ENCODE peak calls at places on chromosomes 11 and 22, in six cellular contexts. C is WTC11, X is HFFc6, F is Panc1, O is dorsolateral prefrontal cortex, B is astrocyte. E is an unnamed sample.
A peak's percentile ranks its signal among the peaks of the same experiment; 100 is the strongest.

GRCh38 chr11:2120359-2121100 is 18.7 kb downstream of the IGF2 start:
- DNase-seq in C (no peak), X (no peak), F (no peak), O (peak; percentile 30), B (no peak), E (no peak)

GRCh38 chr11:63590024-63590788 is 24.0 kb downstream of the PLAAT3 start:
- DNase-seq in C (no peak), X (no peak), F (no peak), O (no peak), B (no peak), E (no peak)

GRCh38 chr22:26783886-26784285 is 126.5 kb downstream of the MIAT start:
- DNase-seq in C (no peak), X (no peak), F (no peak), O (no peak), B (no peak), E (no peak)

GRCh38 chr11:69115586-69116560 is 39.9 kb upstream of the SMIM38 start:
- DNase-seq in C (no peak), X (no peak), F (no peak), O (no peak), B (peak; percentile 22), E (no peak)

GRCh38 chr11:4038973-4039372 is 55.6 kb upstream of the RRM1 start:
- DNase-seq in C (no peak), X (peak; percentile 29), F (no peak), O (no peak), B (no peak), E (no peak)

GRCh38 chr11:5280582-5281102 is 10.9 kb upstream of the HBE1 start:
- DNase-seq in C (peak; percentile 49), X (peak; percentile 99), F (peak; percentile 100), O (peak; percentile 59), B (peak; percentile 97), E (peak; percentile 51)

GRCh38 chr11:118641463-118642019 is 34.1 kb downstream of the PHLDB1 start:
- DNase-seq in C (no peak), X (no peak), F (no peak), O (no peak), B (no peak), E (no peak)

GRCh38 chr11:44972746-44973435 is 22.2 kb upstream of the TP53I11 start:
- DNase-seq in C (no peak), X (no peak), F (no peak), O (no peak), B (no peak), E (no peak)

GRCh38 chr11:16606784-16607674 is 131.4 kb upstream of the C11orf58 start:
- DNase-seq in C (peak; percentile 51), X (no peak), F (no peak), O (no peak), B (no peak), E (no peak)

GRCh38 chr11:11899401-11899800 is 57.6 kb downstream of the USP47 start:
- DNase-seq in C (no peak), X (no peak), F (no peak), O (no peak), B (no peak), E (no peak)
- TF ChIP-seq CTCF in C (no peak), X (no peak), F (peak; percentile 9), O (no peak), B (no peak), E (no peak)

DNA sequence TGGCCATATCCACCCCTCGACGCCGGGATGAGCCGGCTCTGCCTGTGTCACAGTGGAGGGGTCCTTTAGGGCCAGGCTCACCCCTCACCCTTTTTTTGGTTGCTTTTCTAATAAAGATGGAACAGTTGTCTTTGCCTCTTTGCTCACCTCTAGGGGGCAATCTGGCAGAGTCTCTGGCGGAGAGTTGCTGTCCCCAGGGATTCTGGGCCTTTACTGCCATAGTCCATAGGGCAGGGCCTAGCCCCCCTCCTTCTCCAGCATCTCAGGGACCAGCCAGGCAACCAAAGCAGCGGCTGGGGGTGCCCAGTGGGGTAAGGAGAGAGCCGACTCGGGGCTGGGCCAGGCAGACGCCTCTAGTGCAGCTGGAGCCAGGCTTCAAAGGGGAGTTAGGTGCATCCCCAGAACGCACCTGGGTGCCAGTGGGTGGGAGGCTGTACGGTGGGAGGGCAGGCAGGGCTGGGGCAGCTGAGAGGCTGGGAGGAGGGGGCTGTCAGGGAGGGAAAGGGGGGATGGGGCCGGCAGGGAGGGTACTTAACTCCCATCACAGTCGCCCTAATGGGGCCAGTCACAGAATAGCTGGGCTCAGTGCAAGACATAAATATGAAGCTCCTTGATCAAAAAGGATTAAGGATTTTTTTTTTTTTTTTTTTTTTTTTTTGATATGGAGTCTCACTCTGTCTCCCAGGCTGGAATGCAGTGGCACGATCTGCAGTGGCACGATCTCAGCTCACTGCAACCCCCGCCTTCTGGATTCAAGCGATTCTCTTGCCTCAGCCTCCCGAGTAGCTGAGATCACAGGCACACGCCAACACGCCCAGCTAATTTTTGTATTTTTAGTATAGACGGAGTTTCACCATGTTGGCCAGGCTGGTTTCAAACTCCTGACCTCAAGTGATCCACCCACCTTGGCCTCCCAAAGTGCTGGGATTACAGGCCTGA is 2.5 kb upstream of the SUSD2 start:
- DNase-seq in C (peak; percentile 58), X (no peak), F (no peak), O (peak; percentile 59), B (no peak), E (no peak)
- TF ChIP-seq CTCF in C (peak; percentile 19), X (peak; percentile 70), F (peak; percentile 66), O (peak; percentile 17), B (peak; percentile 29), E (no peak)

GRCh38 chr11:47131136-47131535 is 45.5 kb downstream of the ARFGAP2 start:
- DNase-seq in C (no peak), X (no peak), F (no peak), O (no peak), B (no peak), E (peak; percentile 46)
- TF ChIP-seq CTCF in C (no peak), X (no peak), F (no peak), O (no peak), B (no peak), E (no peak)

GRCh38 chr11:117437791-117438130 is 110.1 kb downstream of the CEP164 start:
- DNase-seq in C (no peak), X (no peak), F (no peak), O (no peak), B (no peak), E (no peak)
- TF ChIP-seq CTCF in C (no peak), X (no peak), F (no peak), O (no peak), B (no peak), E (no peak)

DNA sequence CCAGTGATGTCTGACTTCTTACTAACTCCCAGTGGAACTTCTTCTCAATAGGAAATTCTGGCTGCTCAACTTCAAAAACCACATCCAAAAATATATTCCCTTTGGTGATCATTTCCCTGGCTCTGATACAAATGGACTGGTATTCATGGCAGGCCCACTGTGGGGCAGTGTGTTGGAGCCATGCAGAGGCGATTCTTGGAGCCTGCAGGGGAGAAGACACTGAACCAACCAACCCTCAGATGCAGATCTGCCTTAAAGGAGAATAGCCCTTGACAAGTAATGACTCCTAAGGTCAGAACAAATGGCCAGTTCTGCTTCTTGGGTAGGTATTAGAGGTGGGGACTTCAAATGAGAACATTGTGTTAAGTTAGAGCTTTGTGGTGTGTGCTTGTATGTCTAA is 12.2 kb downstream of the OR4D9 start:
- DNase-seq in C (no peak), X (no peak), F (no peak), O (no peak), B (no peak), E (no peak)
- TF ChIP-seq CTCF in C (no peak), X (no peak), F (peak; percentile 29), O (no peak), B (no peak), E (no peak)

GRCh38 chr11:17839973-17840611 is 105.5 kb downstream of the KCNC1 start:
- DNase-seq in C (no peak), X (no peak), F (no peak), O (peak; percentile 73), B (no peak), E (no peak)
- TF ChIP-seq CTCF in C (no peak), X (no peak), F (no peak), O (no peak), B (no peak), E (no peak)

DNA sequence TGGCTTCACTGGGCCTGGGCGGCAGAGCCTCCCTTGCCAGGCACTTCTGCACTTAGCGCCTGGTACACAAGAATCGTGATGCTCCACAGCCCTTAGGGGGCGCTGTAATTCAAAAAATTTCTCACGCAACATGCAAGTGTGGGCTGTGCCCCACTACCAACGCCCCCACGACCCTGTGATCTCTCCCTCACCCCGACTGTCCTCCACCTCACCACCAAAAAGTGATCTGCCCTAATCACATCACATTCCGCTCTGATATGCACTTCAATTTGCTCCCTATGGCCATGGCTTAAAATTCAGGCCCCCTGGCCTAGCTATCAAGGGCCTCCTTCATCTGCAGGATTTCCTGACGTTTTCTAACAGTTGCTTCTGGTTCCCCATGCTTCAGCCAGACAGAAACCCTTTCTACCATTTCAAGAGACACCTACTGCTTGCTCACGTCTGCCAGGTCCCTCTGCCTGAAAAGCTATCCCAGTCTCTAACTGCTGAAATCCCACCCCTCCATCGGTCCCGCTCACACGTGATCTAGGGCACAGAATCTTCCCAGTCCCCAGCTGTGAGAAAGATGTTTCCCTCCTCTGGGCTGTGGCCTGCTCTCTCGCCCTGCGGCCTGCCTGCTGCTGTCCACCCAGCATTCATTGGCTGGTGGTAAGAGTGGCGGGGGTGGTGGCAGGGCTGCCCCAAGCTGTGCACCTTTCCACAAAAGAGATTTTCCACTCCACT is 27.9 kb upstream of the LRRC32 start:
- DNase-seq in C (peak; percentile 59), X (no peak), F (no peak), O (no peak), B (no peak), E (no peak)
- TF ChIP-seq CTCF in C (peak; percentile 88), X (peak; percentile 75), F (no peak), O (no peak), B (peak; percentile 20), E (no peak)

GRCh38 chr11:132301900-132302299 is 931.5 kb downstream of the NTM start:
- DNase-seq in C (no peak), X (no peak), F (no peak), O (no peak), B (no peak), E (no peak)

GRCh38 chr11:132301465-132301864 is 931.0 kb downstream of the NTM start:
- DNase-seq in C (no peak), X (no peak), F (no peak), O (no peak), B (no peak), E (no peak)

GRCh38 chr11:132296946-132297610 is 926.7 kb downstream of the NTM start:
- DNase-seq in C (no peak), X (no peak), F (no peak), O (no peak), B (no peak), E (no peak)

DNA sequence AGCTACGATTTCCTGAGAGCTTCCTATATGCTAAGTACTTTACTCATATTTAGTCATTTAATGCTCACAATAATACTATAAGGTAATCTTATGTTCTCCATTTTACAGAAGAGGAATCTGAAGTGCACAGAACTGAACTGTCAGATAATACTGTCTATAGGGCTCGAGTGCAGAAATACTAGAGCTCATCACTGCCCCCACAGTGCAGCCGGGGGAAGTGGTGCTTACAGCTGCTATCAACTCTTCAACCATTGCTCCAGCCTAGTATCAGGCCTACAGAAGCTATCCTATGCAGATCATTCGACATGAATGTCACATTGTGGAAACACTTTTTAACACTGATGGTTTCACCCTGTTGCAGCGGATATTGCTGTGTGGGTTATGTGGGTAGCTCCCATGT is 929.9 kb downstream of the NTM start:
- DNase-seq in C (peak; percentile 36), X (no peak), F (no peak), O (no peak), B (no peak), E (no peak)
- TF ChIP-seq CTCF in C (peak; percentile 44), X (peak; percentile 62), F (peak; percentile 45), O (no peak), B (peak; percentile 28), E (no peak)